ENCODE peak calls at places on chromosome 11, in nine cellular contexts. I is mesendoderm; D is caudate nucleus; T is small intestine; M is hepatocyte; R is gastrocnemius medialis; E is CD4-positive, alpha-beta memory T cell; L is WERI-Rb-1; B is GM23248. W is an unnamed sample.

GRCh38 chr11:129933866-129934265 is 38.5 kb upstream of the NFRKB start:
- DNase-seq in I (no peak), D (no peak), T (no peak), M (no peak), R (no peak), E (no peak), L (no peak), B (no peak), W (no peak)

GRCh38 chr11:46055371-46055770 is 65.9 kb downstream of the PHF21A start:
- DNase-seq in I (peak), D (no peak), T (peak), M (peak), R (no peak), E (no peak), L (no peak), B (peak), W (no peak)

GRCh38 chr11:117481036-117481435 is 153.4 kb downstream of the CEP164 start:
- DNase-seq in I (no peak), D (no peak), T (no peak), M (no peak), R (no peak), E (no peak), L (no peak), B (no peak), W (no peak)

GRCh38 chr11:70716986-70717775 is 318.9 kb downstream of the CTTN start:
- DNase-seq in I (no peak), D (no peak), T (no peak), M (no peak), R (no peak), E (no peak), L (no peak), B (no peak), W (no peak)

GRCh38 chr11:103047837-103048236 is 44.1 kb downstream of the DCUN1D5 start:
- DNase-seq in I (no peak), D (no peak), T (no peak), M (no peak), R (no peak), E (no peak), L (no peak), B (peak), W (no peak)

GRCh38 chr11:66020618-66021357 is 5.5 kb downstream of the CATSPER1 start:
- DNase-seq in I (no peak), D (no peak), T (no peak), M (no peak), R (no peak), E (no peak), L (no peak), B (peak), W (no peak)

GRCh38 chr11:117200813-117201515 is 1.8 kb downstream of the TAGLN start:
- DNase-seq in I (peak), D (no peak), T (no peak), M (no peak), R (no peak), E (no peak), L (no peak), B (peak), W (no peak)

GRCh38 chr11:61259363-61259762 is 18.4 kb downstream of the PGA5 start:
- DNase-seq in I (no peak), D (no peak), T (no peak), M (no peak), R (no peak), E (no peak), L (no peak), B (no peak), W (no peak)

GRCh38 chr11:99066609-99067008 is 45.9 kb downstream of the CNTN5 start:
- DNase-seq in I (peak), D (no peak), T (no peak), M (no peak), R (no peak), E (no peak), L (no peak), B (no peak), W (no peak)

GRCh38 chr11:130390071-130390758 is 38.2 kb downstream of the ADAMTS8 start:
- DNase-seq in I (peak), D (peak), T (peak), M (peak), R (no peak), E (no peak), L (peak), B (peak), W (no peak)

GRCh38 chr11:8697056-8697455 is 14.5 kb downstream of the RPL27A start:
- DNase-seq in I (no peak), D (no peak), T (no peak), M (no peak), R (no peak), E (no peak), L (no peak), B (no peak), W (no peak)

GRCh38 chr11:112613051-112613972 is 347.9 kb upstream of the NCAM1 start:
- DNase-seq in I (no peak), D (no peak), T (peak), M (no peak), R (peak), E (no peak), L (no peak), B (peak), W (no peak)

DNA sequence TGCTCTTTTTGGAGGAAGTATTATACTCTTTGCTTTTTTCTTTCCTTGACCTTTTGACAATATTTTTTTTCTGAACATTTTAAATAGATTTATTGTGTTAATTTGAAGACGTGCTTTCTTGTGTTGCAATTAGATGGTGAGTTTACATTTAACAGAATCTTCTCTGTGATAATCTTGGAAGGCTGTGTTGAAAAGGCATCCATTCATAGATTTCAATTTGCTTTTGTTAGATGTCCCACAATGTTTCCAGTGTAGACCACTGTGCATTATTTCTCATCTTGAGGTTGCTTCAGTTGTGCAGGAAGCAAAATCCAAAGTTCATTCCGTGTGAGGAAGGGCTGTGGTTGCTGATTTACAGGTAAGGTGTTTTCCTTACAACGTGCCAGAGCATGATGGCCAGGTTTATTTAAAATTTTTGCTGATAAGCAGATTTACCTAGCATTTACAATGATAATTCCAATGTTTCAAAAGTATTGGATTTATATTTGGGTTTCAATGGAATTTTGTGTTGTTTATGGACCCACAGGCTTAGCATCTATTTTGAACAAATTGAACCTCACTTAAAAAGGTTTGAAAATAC is 4.1 kb upstream of the OR5J2 start:
- DNase-seq in I (no peak), D (no peak), T (no peak), M (peak), R (no peak), E (no peak), L (no peak), B (no peak), W (no peak)
- H3K27ac ChIP-seq in I (no peak), D (no peak), T (no peak), M (peak), R (no peak), E (no peak), L (no peak), B (no peak), W (no peak)

GRCh38 chr11:73597340-73597955 is 464 bp downstream of the FAM168A start:
- DNase-seq in I (peak), D (no peak), T (no peak), M (peak), R (no peak), E (no peak), L (no peak), B (peak), W (no peak)
- H3K27ac ChIP-seq in I (peak), D (peak), T (peak), M (peak), R (peak), E (peak), L (peak), B (peak), W (peak)

GRCh38 chr11:67098799-67099198 is 20.3 kb upstream of the KDM2A start:
- DNase-seq in I (no peak), D (no peak), T (no peak), M (no peak), R (no peak), E (no peak), L (no peak), B (no peak), W (no peak)
- H3K27ac ChIP-seq in I (no peak), D (no peak), T (no peak), M (no peak), R (no peak), E (no peak), L (no peak), B (no peak), W (no peak)

GRCh38 chr11:123163621-123164020 is 31.4 kb downstream of the CLMP start:
- DNase-seq in I (no peak), D (no peak), T (no peak), M (no peak), R (no peak), E (no peak), L (no peak), B (no peak), W (no peak)
- H3K27ac ChIP-seq in I (no peak), D (no peak), T (no peak), M (no peak), R (no peak), E (no peak), L (no peak), B (peak), W (no peak)

GRCh38 chr11:75654314-75654713 is 14.5 kb downstream of the MAP6 start:
- DNase-seq in I (no peak), D (no peak), T (no peak), M (no peak), R (no peak), E (no peak), L (no peak), B (peak), W (no peak)

GRCh38 chr11:75655619-75656018 is 13.2 kb downstream of the MAP6 start:
- DNase-seq in I (no peak), D (no peak), T (no peak), M (no peak), R (no peak), E (no peak), L (no peak), B (no peak), W (no peak)

GRCh38 chr11:75651218-75651617 is 17.6 kb downstream of the MAP6 start:
- DNase-seq in I (no peak), D (no peak), T (no peak), M (no peak), R (no peak), E (no peak), L (no peak), B (no peak), W (no peak)

GRCh38 chr11:75653532-75653931 is 15.3 kb downstream of the MAP6 start:
- DNase-seq in I (no peak), D (no peak), T (no peak), M (no peak), R (no peak), E (no peak), L (no peak), B (no peak), W (no peak)

DNA sequence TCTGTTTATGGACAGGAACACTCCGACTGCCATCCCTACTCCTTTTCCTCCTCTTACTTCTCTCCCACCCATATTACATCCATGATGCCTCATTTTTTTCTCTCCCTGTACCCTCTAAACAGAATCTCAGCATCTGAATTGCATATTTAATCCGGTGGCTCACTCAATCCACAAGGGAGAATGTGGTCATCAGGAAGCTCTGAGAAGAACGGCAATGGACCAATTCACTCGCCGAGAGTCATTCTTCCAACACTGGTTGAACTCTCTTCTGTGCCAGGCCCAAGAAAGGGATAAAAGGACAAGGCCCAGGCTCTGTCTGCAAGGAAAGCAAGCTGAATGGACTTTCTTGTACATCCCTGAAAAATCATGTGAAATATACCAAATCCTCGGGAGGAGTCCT is 15.9 kb downstream of the MAP6 start:
- DNase-seq in I (no peak), D (no peak), T (no peak), M (no peak), R (no peak), E (no peak), L (no peak), B (peak), W (no peak)
- H3K27ac ChIP-seq in I (no peak), D (no peak), T (no peak), M (no peak), R (no peak), E (no peak), L (no peak), B (no peak), W (no peak)

GRCh38 chr11:26793517-26793916 is 71.7 kb upstream of the SLC5A12 start:
- DNase-seq in I (no peak), D (no peak), T (peak), M (no peak), R (no peak), E (no peak), L (no peak), B (no peak), W (no peak)

GRCh38 chr11:26790738-26791137 is 68.9 kb upstream of the SLC5A12 start:
- DNase-seq in I (no peak), D (no peak), T (no peak), M (no peak), R (no peak), E (no peak), L (no peak), B (no peak), W (no peak)

DNA sequence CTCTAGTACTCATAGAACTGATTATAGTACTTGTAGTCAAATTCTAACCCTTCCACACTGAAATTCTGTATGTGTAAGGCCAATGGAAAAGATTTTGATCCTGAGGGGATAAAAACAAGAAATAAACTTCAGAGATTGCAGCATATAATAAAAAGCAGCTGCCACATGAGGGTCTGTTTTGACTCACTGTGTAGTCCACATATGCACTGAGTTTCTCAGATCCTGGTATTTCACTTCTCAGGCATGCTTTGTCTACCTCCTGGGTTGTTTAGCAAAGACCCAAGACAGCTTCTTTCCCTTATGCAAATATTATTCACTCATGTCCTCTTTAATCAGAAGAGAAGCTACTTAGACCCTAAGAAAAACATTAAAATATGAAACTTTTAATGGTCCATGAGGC is 71.1 kb upstream of the SLC5A12 start:
- DNase-seq in I (no peak), D (no peak), T (no peak), M (no peak), R (no peak), E (no peak), L (no peak), B (no peak), W (no peak)
- H3K27ac ChIP-seq in I (no peak), D (no peak), T (no peak), M (no peak), R (no peak), E (no peak), L (no peak), B (no peak), W (no peak)

GRCh38 chr11:35045219-35045819 is 93.7 kb upstream of the CD44 start:
- DNase-seq in I (no peak), D (no peak), T (peak), M (peak), R (no peak), E (peak), L (no peak), B (no peak), W (no peak)

GRCh38 chr11:35043933-35044332 is 95.0 kb upstream of the CD44 start:
- DNase-seq in I (no peak), D (no peak), T (no peak), M (no peak), R (peak), E (no peak), L (no peak), B (no peak), W (no peak)

GRCh38 chr11:35046606-35047005 is 92.4 kb upstream of the CD44 start:
- DNase-seq in I (no peak), D (no peak), T (no peak), M (no peak), R (no peak), E (no peak), L (no peak), B (no peak), W (no peak)

GRCh38 chr11:35049906-35050531 is 89.0 kb upstream of the CD44 start:
- DNase-seq in I (no peak), D (no peak), T (no peak), M (no peak), R (no peak), E (no peak), L (no peak), B (no peak), W (no peak)

GRCh38 chr11:35047179-35047578 is 91.8 kb upstream of the CD44 start:
- DNase-seq in I (no peak), D (no peak), T (peak), M (no peak), R (no peak), E (peak), L (no peak), B (no peak), W (no peak)
- H3K27ac ChIP-seq in I (no peak), D (no peak), T (no peak), M (no peak), R (no peak), E (peak), L (no peak), B (no peak), W (no peak)

DNA sequence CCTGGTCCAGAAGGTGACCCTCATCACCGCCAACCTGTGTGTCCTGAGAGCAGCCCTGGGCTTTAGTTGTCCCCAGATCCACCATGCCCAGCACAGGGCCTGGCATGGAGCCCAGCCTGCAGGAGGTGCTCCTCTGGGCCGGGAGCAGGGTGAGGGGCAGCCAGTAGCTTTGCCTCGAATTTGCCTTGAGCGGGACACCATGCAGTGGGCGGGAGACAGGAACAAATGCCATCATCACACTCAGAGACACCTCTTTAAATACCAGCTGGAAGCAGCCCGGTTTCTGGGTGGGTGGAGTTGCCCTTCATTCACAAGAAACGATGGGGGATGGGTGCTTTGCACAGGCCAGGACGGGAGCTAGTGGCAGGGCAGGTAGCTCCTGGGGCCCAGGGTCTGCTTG is 19.3 kb downstream of the FLRT1 start:
- DNase-seq in I (peak), D (peak), T (no peak), M (no peak), R (no peak), E (no peak), L (no peak), B (peak), W (peak)
- H3K27ac ChIP-seq in I (no peak), D (peak), T (no peak), M (no peak), R (no peak), E (no peak), L (no peak), B (no peak), W (peak)

GRCh38 chr11:67254768-67255167 is 11.5 kb upstream of the GRK2 start:
- DNase-seq in I (no peak), D (no peak), T (no peak), M (no peak), R (no peak), E (peak), L (no peak), B (no peak), W (no peak)

GRCh38 chr11:67252831-67253239 is 13.4 kb upstream of the GRK2 start:
- DNase-seq in I (peak), D (no peak), T (peak), M (no peak), R (peak), E (peak), L (peak), B (peak), W (peak)

GRCh38 chr11:67255353-67255752 is 10.9 kb upstream of the GRK2 start:
- DNase-seq in I (no peak), D (no peak), T (no peak), M (no peak), R (no peak), E (peak), L (no peak), B (no peak), W (no peak)

GRCh38 chr11:67255864-67256263 is 10.4 kb upstream of the GRK2 start:
- DNase-seq in I (no peak), D (no peak), T (no peak), M (no peak), R (no peak), E (peak), L (no peak), B (no peak), W (no peak)

DNA sequence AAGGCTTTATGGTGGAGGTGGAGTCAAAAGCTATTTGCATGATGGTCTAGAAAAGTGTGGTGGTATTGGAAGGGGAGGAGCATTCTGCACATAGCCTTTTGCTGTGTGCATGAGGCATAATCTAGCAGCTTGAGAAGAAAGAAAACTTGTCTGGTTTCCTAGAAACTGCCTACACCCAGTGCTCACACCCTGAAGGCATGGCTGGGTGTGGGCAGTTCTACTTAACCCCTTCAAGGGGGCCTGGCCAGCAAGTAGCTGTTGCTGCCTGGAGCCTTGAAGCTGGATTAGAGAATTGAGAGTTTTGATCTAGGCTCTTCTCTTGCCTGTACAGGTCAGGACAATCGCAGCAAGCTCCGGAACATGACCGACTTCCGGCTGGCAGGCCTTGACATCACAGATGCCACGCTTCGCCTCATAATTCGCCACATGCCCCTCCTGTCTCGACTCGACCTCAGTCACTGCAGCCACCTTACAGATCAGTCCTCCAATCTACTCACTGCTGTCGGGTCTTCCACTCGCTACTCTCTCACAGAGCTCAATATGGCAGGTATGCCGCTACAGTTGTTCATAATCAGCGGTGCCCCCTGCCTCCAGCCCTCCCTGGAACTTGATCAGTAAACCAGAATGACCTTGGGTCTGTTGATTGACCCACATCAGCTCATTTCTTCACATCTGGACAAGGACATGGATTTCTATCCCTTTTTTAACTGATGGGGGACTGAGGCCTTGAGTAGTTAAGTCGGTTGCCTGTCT is 12.2 kb upstream of the GRK2 start:
- DNase-seq in I (no peak), D (no peak), T (no peak), M (no peak), R (peak), E (peak), L (no peak), B (no peak), W (no peak)
- H3K27ac ChIP-seq in I (no peak), D (no peak), T (no peak), M (peak), R (no peak), E (no peak), L (no peak), B (no peak), W (no peak)